ENCODE peak calls at places on chromosomes 11 and 22, in four cellular contexts. One of them, this sample, is unnamed.

GRCh38 chr22:31278643-31279326 is 13.5 kb downstream of the PIK3IP1 start:
- DNase-seq in HCT116: no peak
- DNase-seq in fibroblast of lung: no peak
- DNase-seq in A549: no peak
- DNase-seq in this sample: no peak

GRCh38 chr11:65432133-65432650 is 9.6 kb downstream of the NEAT1 start:
- DNase-seq in fibroblast of lung: no peak
- DNase-seq in A549: no peak
- DNase-seq in HCT116: no peak
- DNase-seq in this sample: no peak

GRCh38 chr11:130737866-130738431 is 178.3 kb downstream of the SNX19 start:
- DNase-seq in fibroblast of lung: peak
- DNase-seq in A549: no peak
- DNase-seq in HCT116: no peak
- DNase-seq in this sample: no peak

GRCh38 chr11:31652528-31652927 is 143.0 kb downstream of the ELP4 start:
- DNase-seq in A549: no peak
- DNase-seq in fibroblast of lung: no peak
- DNase-seq in HCT116: no peak
- DNase-seq in this sample: no peak

GRCh38 chr11:60326955-60327354 is at the start of gene MS4A6E:
- DNase-seq in fibroblast of lung: no peak
- DNase-seq in HCT116: no peak
- DNase-seq in A549: no peak
- DNase-seq in this sample: no peak

GRCh38 chr22:27835446-27835845 is 33.9 kb upstream of the MN1 start:
- DNase-seq in HCT116: no peak
- DNase-seq in A549: no peak
- DNase-seq in fibroblast of lung: peak
- DNase-seq in this sample: no peak

GRCh38 chr11:45182902-45183301 is 36.5 kb downstream of the PRDM11 start:
- DNase-seq in A549: peak
- DNase-seq in HCT116: peak
- DNase-seq in fibroblast of lung: no peak
- DNase-seq in this sample: no peak

GRCh38 chr11:86672007-86672621 is at the start of gene ME3:
- DNase-seq in fibroblast of lung: peak
- DNase-seq in HCT116: no peak
- DNase-seq in A549: peak
- DNase-seq in this sample: peak

GRCh38 chr22:32411829-32412592 is at the start of gene RTCB:
- DNase-seq in HCT116: peak
- DNase-seq in fibroblast of lung: peak
- DNase-seq in A549: peak
- DNase-seq in this sample: peak
- TF ChIP-seq CTCF in HCT116: no peak
- TF ChIP-seq CTCF in fibroblast of lung: no peak
- TF ChIP-seq CTCF in A549: no peak
- TF ChIP-seq CTCF in this sample: no peak

GRCh38 chr11:111778047-111778558 is 11.9 kb upstream of the PPP2R1B start:
- DNase-seq in A549: no peak
- DNase-seq in fibroblast of lung: no peak
- DNase-seq in HCT116: no peak
- DNase-seq in this sample: no peak
- H3K27ac ChIP-seq in A549: no peak
- H3K27ac ChIP-seq in fibroblast of lung: no peak
- H3K27ac ChIP-seq in HCT116: no peak
- H3K27ac ChIP-seq in this sample: no peak

GRCh38 chr11:42521994-42522393 is 789.8 kb upstream of the API5 start:
- DNase-seq in fibroblast of lung: peak
- DNase-seq in HCT116: no peak
- DNase-seq in A549: peak
- DNase-seq in this sample: no peak

GRCh38 chr11:42526366-42526765 is 785.4 kb upstream of the API5 start:
- DNase-seq in HCT116: no peak
- DNase-seq in fibroblast of lung: no peak
- DNase-seq in A549: no peak
- DNase-seq in this sample: no peak

GRCh38 chr11:42528471-42528870 is 783.3 kb upstream of the API5 start:
- DNase-seq in fibroblast of lung: no peak
- DNase-seq in HCT116: no peak
- DNase-seq in A549: no peak
- DNase-seq in this sample: no peak

DNA sequence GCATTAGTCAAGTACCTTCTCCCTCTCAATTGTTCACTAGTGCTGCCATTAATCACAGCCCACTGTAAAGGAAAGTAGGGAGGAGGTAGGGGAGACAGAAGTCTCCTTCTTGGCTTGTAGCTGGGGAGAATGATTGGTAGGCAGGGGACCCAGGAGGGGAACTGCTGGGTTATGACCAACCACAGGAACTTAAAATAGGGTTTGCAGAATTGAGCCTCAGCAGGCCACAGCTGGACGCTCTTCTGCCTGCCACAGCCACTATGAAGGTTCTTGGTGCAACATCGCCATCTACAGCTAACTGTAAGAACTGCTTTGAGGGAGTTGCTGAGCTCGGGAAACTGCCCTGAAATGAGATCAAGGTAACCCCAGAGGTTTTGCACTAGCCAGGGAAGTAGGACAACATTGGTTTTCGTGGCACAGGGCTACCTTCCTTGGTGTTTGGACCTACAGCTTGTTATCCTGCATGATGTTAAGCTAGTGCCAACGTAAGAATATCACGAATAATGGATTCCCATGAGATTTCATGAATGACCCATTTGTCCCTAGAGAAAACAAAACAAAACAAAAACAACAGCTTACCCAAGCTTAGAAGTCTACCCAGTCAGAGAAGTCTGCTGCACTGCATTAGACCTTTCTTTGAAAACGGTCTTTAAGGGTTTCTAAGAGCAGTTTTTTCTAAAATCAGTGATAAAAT is 787.1 kb upstream of the API5 start:
- DNase-seq in fibroblast of lung: peak
- DNase-seq in A549: peak
- DNase-seq in HCT116: no peak
- DNase-seq in this sample: peak
- TF ChIP-seq CTCF in fibroblast of lung: peak
- TF ChIP-seq CTCF in A549: peak
- TF ChIP-seq CTCF in HCT116: peak
- TF ChIP-seq CTCF in this sample: peak

DNA sequence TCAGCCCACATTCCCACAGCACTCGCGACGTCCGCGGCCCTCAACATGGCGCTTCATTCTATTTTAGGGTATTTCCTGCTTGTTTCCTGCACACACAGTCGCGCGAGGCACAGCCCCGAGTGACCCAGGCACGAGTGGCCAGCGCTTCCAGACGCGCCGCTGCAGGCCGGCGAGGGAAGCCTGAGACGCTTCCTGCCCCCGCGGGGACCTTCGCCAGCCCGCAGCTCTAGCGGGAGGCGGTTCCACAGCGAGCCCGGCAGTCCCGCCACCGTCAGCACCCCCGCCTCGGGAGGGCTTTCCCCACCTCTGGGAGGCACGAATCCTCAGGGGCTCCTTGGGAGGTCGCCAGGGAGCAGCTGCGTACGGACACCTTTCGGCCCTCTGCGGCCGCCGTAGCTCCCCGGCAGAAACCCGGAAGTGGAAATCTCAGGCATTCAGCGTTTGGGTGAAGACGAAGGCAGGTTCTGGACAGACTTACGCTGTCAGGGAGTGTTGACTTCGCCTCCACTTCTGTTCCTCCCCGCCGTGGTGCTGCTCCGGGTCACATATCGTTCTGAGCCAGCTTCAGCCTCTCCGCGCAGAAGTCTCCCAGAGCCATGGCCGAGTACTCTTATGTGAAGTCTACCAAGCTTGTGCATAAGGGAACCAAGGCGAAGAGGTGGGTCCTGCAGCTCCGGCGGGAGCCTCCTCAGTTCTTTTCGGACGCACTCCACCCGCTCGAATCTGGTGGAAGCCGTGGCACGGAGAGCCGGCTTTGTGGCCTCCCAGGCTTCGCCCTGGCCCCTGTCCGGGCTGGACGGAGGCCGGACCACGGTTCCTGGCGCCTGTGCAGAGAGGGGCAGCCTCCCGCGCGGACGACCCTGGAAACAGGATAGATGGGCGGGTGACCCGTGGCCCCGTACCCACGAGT is 2925.9 kb upstream of the OR11H1 start:
- DNase-seq in A549: no peak
- DNase-seq in fibroblast of lung: no peak
- DNase-seq in HCT116: no peak
- DNase-seq in this sample: no peak
- H3K27ac ChIP-seq in A549: no peak
- H3K27ac ChIP-seq in fibroblast of lung: no peak
- H3K27ac ChIP-seq in HCT116: no peak
- H3K27ac ChIP-seq in this sample: no peak

GRCh38 chr22:46091277-46091977 is 58.9 kb upstream of the PPARA start:
- DNase-seq in fibroblast of lung: peak
- DNase-seq in A549: no peak
- DNase-seq in HCT116: no peak
- DNase-seq in this sample: no peak

GRCh38 chr22:46093796-46094195 is 56.5 kb upstream of the PPARA start:
- DNase-seq in fibroblast of lung: no peak
- DNase-seq in HCT116: no peak
- DNase-seq in A549: no peak
- DNase-seq in this sample: no peak

GRCh38 chr22:46092011-46092410 is 58.3 kb upstream of the PPARA start:
- DNase-seq in A549: no peak
- DNase-seq in fibroblast of lung: no peak
- DNase-seq in HCT116: no peak
- DNase-seq in this sample: no peak

GRCh38 chr22:46094676-46095075 is 55.6 kb upstream of the PPARA start:
- DNase-seq in HCT116: no peak
- DNase-seq in A549: no peak
- DNase-seq in fibroblast of lung: no peak
- DNase-seq in this sample: no peak

DNA sequence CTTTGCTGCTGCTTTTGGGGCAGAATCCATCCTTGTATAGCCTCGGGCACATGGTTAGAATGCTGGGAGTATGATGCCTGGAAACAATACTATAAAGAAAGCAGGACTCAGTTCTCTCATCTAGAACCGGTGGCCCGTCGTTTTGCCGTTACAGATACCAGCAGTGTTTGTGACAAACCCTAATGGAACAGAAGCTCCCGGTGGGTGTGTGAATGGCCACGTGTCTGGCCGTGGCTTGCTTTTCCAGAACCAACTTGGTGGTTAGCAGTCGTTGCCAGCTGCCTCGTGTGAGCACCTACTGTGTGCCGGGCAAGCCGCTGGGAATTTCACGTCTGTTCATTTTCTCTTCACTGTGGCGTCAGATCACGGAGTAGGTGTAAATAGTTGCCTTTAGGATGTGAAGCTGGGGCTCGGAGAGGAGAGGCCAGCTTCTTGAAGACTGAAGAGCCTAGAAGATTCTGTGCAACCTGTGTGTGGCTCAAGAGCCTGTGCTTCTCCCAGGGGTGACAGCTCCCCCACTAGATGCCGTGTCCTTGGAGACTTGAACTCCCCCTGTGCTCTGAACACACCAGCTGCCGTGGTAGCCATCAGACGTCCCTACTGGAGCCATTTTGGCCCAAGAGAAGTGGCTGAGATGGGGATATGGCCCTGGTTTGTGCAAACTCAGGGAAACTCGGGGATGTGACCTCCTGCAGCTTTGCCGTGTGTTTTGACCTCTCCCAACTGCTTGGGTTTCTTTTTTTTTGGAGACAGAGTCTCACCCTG is 57.5 kb upstream of the PPARA start:
- DNase-seq in fibroblast of lung: no peak
- DNase-seq in A549: no peak
- DNase-seq in HCT116: no peak
- DNase-seq in this sample: no peak
- TF ChIP-seq CTCF in fibroblast of lung: no peak
- TF ChIP-seq CTCF in A549: no peak
- TF ChIP-seq CTCF in HCT116: no peak
- TF ChIP-seq CTCF in this sample: no peak